ENCODE peak calls at places on chromosomes 12 and 14, in six cellular contexts. One of them, this sample, is unnamed.

GRCh38 chr12:95908573-95908972 is 33.8 kb downstream of the CCDC38 start:
- DNase-seq in adipocyte: peak
- DNase-seq in PC-3: peak
- DNase-seq in heart left ventricle: no peak
- DNase-seq in gastrocnemius medialis: no peak
- DNase-seq in stomach: no peak
- DNase-seq in this sample: no peak

GRCh38 chr14:94929354-94929753 is 159.4 kb upstream of the GSC start:
- DNase-seq in adipocyte: no peak
- DNase-seq in PC-3: no peak
- DNase-seq in heart left ventricle: no peak
- DNase-seq in gastrocnemius medialis: no peak
- DNase-seq in stomach: no peak
- DNase-seq in this sample: no peak

GRCh38 chr12:10701226-10701681 is 21.9 kb downstream of the YBX3 start:
- DNase-seq in adipocyte: peak
- DNase-seq in PC-3: no peak
- DNase-seq in heart left ventricle: no peak
- DNase-seq in gastrocnemius medialis: no peak
- DNase-seq in stomach: no peak
- DNase-seq in this sample: no peak

GRCh38 chr12:92927055-92927435 is 2.0 kb downstream of the EEA1 start:
- DNase-seq in adipocyte: peak
- DNase-seq in PC-3: peak
- DNase-seq in heart left ventricle: no peak
- DNase-seq in gastrocnemius medialis: no peak
- DNase-seq in stomach: no peak
- DNase-seq in this sample: peak

GRCh38 chr12:59724011-59724703 is 128.3 kb downstream of the SLC16A7 start:
- DNase-seq in adipocyte: no peak
- DNase-seq in PC-3: no peak
- DNase-seq in heart left ventricle: no peak
- DNase-seq in gastrocnemius medialis: no peak
- DNase-seq in stomach: no peak
- DNase-seq in this sample: no peak

GRCh38 chr12:65840793-65841670 is 16.7 kb downstream of the HMGA2 start:
- DNase-seq in adipocyte: no peak
- DNase-seq in PC-3: peak
- DNase-seq in heart left ventricle: no peak
- DNase-seq in gastrocnemius medialis: no peak
- DNase-seq in stomach: no peak
- DNase-seq in this sample: no peak

GRCh38 chr12:29081101-29081500 is 68.0 kb upstream of the FAR2 start:
- DNase-seq in adipocyte: peak
- DNase-seq in PC-3: no peak
- DNase-seq in heart left ventricle: no peak
- DNase-seq in gastrocnemius medialis: no peak
- DNase-seq in stomach: no peak
- DNase-seq in this sample: no peak

GRCh38 chr14:59570122-59570521 is 6.5 kb downstream of the CCDC175 start:
- DNase-seq in adipocyte: no peak
- DNase-seq in PC-3: peak
- DNase-seq in heart left ventricle: no peak
- DNase-seq in gastrocnemius medialis: no peak
- DNase-seq in stomach: no peak
- DNase-seq in this sample: peak

GRCh38 chr12:52171950-52172512 is 19.8 kb downstream of the KRT80 start:
- DNase-seq in adipocyte: no peak
- DNase-seq in PC-3: peak
- DNase-seq in heart left ventricle: peak
- DNase-seq in gastrocnemius medialis: peak
- DNase-seq in stomach: peak
- DNase-seq in this sample: peak

GRCh38 chr12:93292731-93293566 is 84.8 kb upstream of the NUDT4 start:
- DNase-seq in adipocyte: no peak
- DNase-seq in PC-3: no peak
- DNase-seq in heart left ventricle: no peak
- DNase-seq in gastrocnemius medialis: no peak
- DNase-seq in stomach: no peak
- DNase-seq in this sample: no peak

GRCh38 chr12:24739094-24739779 is 209.7 kb downstream of the BCAT1 start:
- DNase-seq in adipocyte: no peak
- DNase-seq in PC-3: no peak
- DNase-seq in heart left ventricle: no peak
- DNase-seq in gastrocnemius medialis: no peak
- DNase-seq in stomach: no peak
- DNase-seq in this sample: no peak

GRCh38 chr14:33343016-33343415 is 404.3 kb downstream of the NPAS3 start:
- DNase-seq in adipocyte: peak
- DNase-seq in PC-3: peak
- DNase-seq in heart left ventricle: no peak
- DNase-seq in gastrocnemius medialis: no peak
- DNase-seq in stomach: no peak
- DNase-seq in this sample: no peak

GRCh38 chr12:15741082-15741481 is 48.1 kb downstream of the EPS8 start:
- DNase-seq in adipocyte: no peak
- DNase-seq in PC-3: no peak
- DNase-seq in heart left ventricle: no peak
- DNase-seq in gastrocnemius medialis: no peak
- DNase-seq in stomach: no peak
- DNase-seq in this sample: no peak

GRCh38 chr14:60922050-60922449 is 58.8 kb downstream of the TRMT5 start:
- DNase-seq in adipocyte: no peak
- DNase-seq in PC-3: peak
- DNase-seq in heart left ventricle: no peak
- DNase-seq in gastrocnemius medialis: no peak
- DNase-seq in stomach: no peak
- DNase-seq in this sample: no peak

GRCh38 chr12:118355838-118356237 is 16.9 kb downstream of the TAOK3 start:
- DNase-seq in adipocyte: no peak
- DNase-seq in PC-3: no peak
- DNase-seq in heart left ventricle: no peak
- DNase-seq in gastrocnemius medialis: no peak
- DNase-seq in stomach: no peak
- DNase-seq in this sample: no peak

GRCh38 chr12:38721611-38722252 is 183.7 kb downstream of the CPNE8 start:
- DNase-seq in adipocyte: no peak
- DNase-seq in PC-3: no peak
- DNase-seq in heart left ventricle: no peak
- DNase-seq in gastrocnemius medialis: no peak
- DNase-seq in stomach: no peak
- DNase-seq in this sample: no peak

GRCh38 chr14:104221636-104222375 is 83.4 kb downstream of the KIF26A start:
- DNase-seq in adipocyte: no peak
- DNase-seq in PC-3: no peak
- DNase-seq in heart left ventricle: peak
- DNase-seq in gastrocnemius medialis: no peak
- DNase-seq in stomach: no peak
- DNase-seq in this sample: no peak

GRCh38 chr12:26109343-26109841 is 15.4 kb downstream of the BHLHE41 start:
- DNase-seq in adipocyte: peak
- DNase-seq in PC-3: no peak
- DNase-seq in heart left ventricle: no peak
- DNase-seq in gastrocnemius medialis: peak
- DNase-seq in stomach: no peak
- DNase-seq in this sample: no peak

GRCh38 chr12:89880695-89881350 is 172.2 kb upstream of the ATP2B1 start:
- DNase-seq in adipocyte: no peak
- DNase-seq in PC-3: no peak
- DNase-seq in heart left ventricle: no peak
- DNase-seq in gastrocnemius medialis: no peak
- DNase-seq in stomach: no peak
- DNase-seq in this sample: peak

GRCh38 chr12:49877066-49877465 is 26.6 kb downstream of the FAIM2 start:
- DNase-seq in adipocyte: no peak
- DNase-seq in PC-3: no peak
- DNase-seq in heart left ventricle: peak
- DNase-seq in gastrocnemius medialis: no peak
- DNase-seq in stomach: no peak
- DNase-seq in this sample: no peak

GRCh38 chr12:56080556-56081138 is 682 bp downstream of the ERBB3 start:
- DNase-seq in adipocyte: no peak
- DNase-seq in PC-3: peak
- DNase-seq in heart left ventricle: no peak
- DNase-seq in gastrocnemius medialis: no peak
- DNase-seq in stomach: peak
- DNase-seq in this sample: no peak

GRCh38 chr14:67950386-67950785 is 130.8 kb downstream of the RAD51B start:
- DNase-seq in adipocyte: no peak
- DNase-seq in PC-3: no peak
- DNase-seq in heart left ventricle: no peak
- DNase-seq in gastrocnemius medialis: no peak
- DNase-seq in stomach: no peak
- DNase-seq in this sample: no peak

DNA sequence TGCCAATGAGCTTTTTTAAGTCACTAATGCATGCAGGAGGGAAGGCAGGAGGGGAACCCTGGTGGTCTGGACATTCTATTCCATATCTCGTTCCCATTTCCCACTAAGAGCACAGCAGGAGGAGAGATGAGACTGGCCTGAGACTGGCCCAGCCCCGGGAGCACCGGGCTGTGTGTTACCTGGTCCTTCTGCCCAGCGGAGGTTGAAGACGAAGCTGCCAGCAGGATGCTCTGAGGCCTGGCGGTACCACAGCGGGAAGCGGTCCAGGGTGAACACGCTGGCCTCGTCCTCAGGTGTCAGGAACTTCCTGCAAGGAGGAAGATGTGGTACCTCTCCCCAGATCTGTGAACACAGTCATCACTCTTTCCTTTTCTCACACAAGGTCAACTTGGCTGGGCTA is 23.9 kb downstream of the LRTM2 start:
- DNase-seq in adipocyte: no peak
- DNase-seq in PC-3: no peak
- DNase-seq in heart left ventricle: no peak
- DNase-seq in gastrocnemius medialis: no peak
- DNase-seq in stomach: no peak
- DNase-seq in this sample: no peak
- H3K4me3 ChIP-seq in adipocyte: no peak
- H3K4me3 ChIP-seq in PC-3: no peak
- H3K4me3 ChIP-seq in heart left ventricle: no peak
- H3K4me3 ChIP-seq in gastrocnemius medialis: no peak
- H3K4me3 ChIP-seq in stomach: no peak
- H3K4me3 ChIP-seq in this sample: no peak

GRCh38 chr14:22532345-22533056 is 56.5 kb downstream of the DAD1 start:
- DNase-seq in adipocyte: no peak
- DNase-seq in PC-3: no peak
- DNase-seq in heart left ventricle: no peak
- DNase-seq in gastrocnemius medialis: no peak
- DNase-seq in stomach: no peak
- DNase-seq in this sample: no peak
- H3K4me3 ChIP-seq in adipocyte: peak
- H3K4me3 ChIP-seq in PC-3: no peak
- H3K4me3 ChIP-seq in heart left ventricle: no peak
- H3K4me3 ChIP-seq in gastrocnemius medialis: no peak
- H3K4me3 ChIP-seq in stomach: no peak
- H3K4me3 ChIP-seq in this sample: no peak

DNA sequence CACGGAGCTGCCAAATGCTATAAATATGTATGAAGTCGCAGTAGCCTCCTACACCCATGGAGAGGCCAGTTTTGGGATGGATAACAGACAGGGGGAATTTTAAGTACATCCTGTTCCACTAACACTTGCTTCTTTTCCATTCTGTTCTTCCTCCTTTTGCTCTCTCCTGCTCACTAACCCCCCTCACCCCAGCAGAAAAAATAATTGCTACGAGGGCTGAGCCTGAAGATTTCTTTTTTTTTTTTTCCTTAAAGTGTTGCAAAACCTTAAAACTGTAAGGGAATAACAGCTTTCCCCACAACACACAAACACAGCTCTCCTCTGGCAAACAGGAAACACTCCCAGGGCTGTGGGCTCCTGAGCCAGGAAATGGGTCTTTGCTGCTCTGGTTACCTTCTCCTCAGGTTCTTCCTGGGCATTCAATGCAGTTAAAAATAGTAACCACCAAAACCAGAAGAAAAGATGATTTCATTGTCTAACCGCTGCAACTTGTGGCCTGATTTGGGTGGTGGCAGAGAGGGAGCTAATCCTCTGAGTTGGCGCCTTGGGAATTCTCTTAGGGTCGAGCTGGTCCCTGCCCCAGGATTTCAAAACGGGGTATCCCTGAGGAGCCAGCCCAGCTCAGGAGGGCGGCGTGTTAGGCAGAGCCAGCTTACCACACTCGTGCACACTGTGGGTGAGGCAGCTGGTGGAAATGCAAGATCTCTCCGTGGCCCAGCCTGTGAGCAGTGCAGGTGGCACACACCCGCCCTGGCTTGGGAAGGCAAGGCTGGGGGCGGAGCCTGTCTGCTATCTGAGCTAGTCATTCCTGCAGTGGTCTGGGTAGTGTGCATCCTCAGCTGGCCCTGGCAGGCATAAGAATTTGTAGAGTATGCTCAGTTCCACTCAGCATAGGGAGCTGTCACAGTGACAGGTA is 17.1 kb upstream of the EMP1 start:
- DNase-seq in adipocyte: peak
- DNase-seq in PC-3: peak
- DNase-seq in heart left ventricle: no peak
- DNase-seq in gastrocnemius medialis: no peak
- DNase-seq in stomach: peak
- DNase-seq in this sample: peak
- H3K4me3 ChIP-seq in adipocyte: peak
- H3K4me3 ChIP-seq in PC-3: peak
- H3K4me3 ChIP-seq in heart left ventricle: no peak
- H3K4me3 ChIP-seq in gastrocnemius medialis: no peak
- H3K4me3 ChIP-seq in stomach: no peak
- H3K4me3 ChIP-seq in this sample: peak

GRCh38 chr14:28142400-28143015 is 624.1 kb upstream of the FOXG1 start:
- DNase-seq in adipocyte: peak
- DNase-seq in PC-3: peak
- DNase-seq in heart left ventricle: no peak
- DNase-seq in gastrocnemius medialis: no peak
- DNase-seq in stomach: no peak
- DNase-seq in this sample: peak
- H3K4me3 ChIP-seq in adipocyte: no peak
- H3K4me3 ChIP-seq in PC-3: no peak
- H3K4me3 ChIP-seq in heart left ventricle: no peak
- H3K4me3 ChIP-seq in gastrocnemius medialis: no peak
- H3K4me3 ChIP-seq in stomach: no peak
- H3K4me3 ChIP-seq in this sample: no peak

DNA sequence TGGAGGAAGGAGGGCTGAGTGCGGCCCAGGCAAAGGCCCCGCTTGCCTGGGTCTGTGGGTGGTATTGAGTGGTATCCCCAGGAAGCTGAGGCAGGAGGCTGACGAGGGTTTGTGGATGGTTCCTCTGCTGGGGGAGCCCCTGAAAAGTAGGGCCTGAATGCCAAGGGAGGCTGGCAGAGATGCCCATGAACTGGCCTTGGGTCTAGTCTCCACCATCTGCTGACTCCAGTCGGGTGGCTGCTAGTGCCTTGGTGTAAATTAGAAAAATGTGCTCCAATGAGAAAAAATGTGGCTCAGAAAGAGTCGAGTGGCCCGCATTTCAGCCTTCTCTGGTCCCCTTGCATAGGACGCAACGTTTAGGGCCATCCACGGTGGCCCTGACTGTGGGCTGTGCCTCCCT is 181.2 kb upstream of the PRMT8 start:
- DNase-seq in adipocyte: no peak
- DNase-seq in PC-3: no peak
- DNase-seq in heart left ventricle: no peak
- DNase-seq in gastrocnemius medialis: no peak
- DNase-seq in stomach: no peak
- DNase-seq in this sample: no peak
- H3K4me3 ChIP-seq in adipocyte: no peak
- H3K4me3 ChIP-seq in PC-3: no peak
- H3K4me3 ChIP-seq in heart left ventricle: no peak
- H3K4me3 ChIP-seq in gastrocnemius medialis: no peak
- H3K4me3 ChIP-seq in stomach: no peak
- H3K4me3 ChIP-seq in this sample: no peak

This sample was measured in NB4.